ENCODE peak calls at places on chromosomes 2 and 18, in eight cellular contexts. One of them, this sample, is unnamed.

GRCh38 chr18:7349181-7349837 is 118.4 kb downstream of the LRRC30 start:
- DNase-seq in adrenal gland: no peak
- DNase-seq in IMR-90: no peak
- DNase-seq in heart right ventricle: no peak
- DNase-seq in OCI-LY7: no peak
- DNase-seq in heart left ventricle: no peak
- DNase-seq in pancreas: no peak
- DNase-seq in endothelial cell of umbilical vein: no peak
- DNase-seq in this sample: no peak

GRCh38 chr18:54671291-54671881 is 80.3 kb downstream of the DYNAP start:
- DNase-seq in adrenal gland: no peak
- DNase-seq in IMR-90: peak; percentile 42
- DNase-seq in heart right ventricle: no peak
- DNase-seq in OCI-LY7: peak; percentile 34
- DNase-seq in heart left ventricle: no peak
- DNase-seq in pancreas: no peak
- DNase-seq in endothelial cell of umbilical vein: peak; percentile 46
- DNase-seq in this sample: no peak

GRCh38 chr18:74541703-74542555 is 7.6 kb downstream of the CNDP1 start:
- DNase-seq in adrenal gland: no peak
- DNase-seq in IMR-90: no peak
- DNase-seq in heart right ventricle: no peak
- DNase-seq in OCI-LY7: no peak
- DNase-seq in heart left ventricle: no peak
- DNase-seq in pancreas: peak; percentile 44
- DNase-seq in endothelial cell of umbilical vein: no peak
- DNase-seq in this sample: no peak

GRCh38 chr2:206240335-206240734 is 34.1 kb upstream of the ZDBF2 start:
- DNase-seq in adrenal gland: no peak
- DNase-seq in IMR-90: no peak
- DNase-seq in heart right ventricle: no peak
- DNase-seq in OCI-LY7: no peak
- DNase-seq in heart left ventricle: no peak
- DNase-seq in pancreas: no peak
- DNase-seq in endothelial cell of umbilical vein: no peak
- DNase-seq in this sample: no peak

GRCh38 chr2:222613715-222614331 is 42.1 kb downstream of the FARSB start:
- DNase-seq in adrenal gland: no peak
- DNase-seq in IMR-90: peak; percentile 66
- DNase-seq in heart right ventricle: no peak
- DNase-seq in OCI-LY7: peak; percentile 49
- DNase-seq in heart left ventricle: no peak
- DNase-seq in pancreas: no peak
- DNase-seq in endothelial cell of umbilical vein: peak; percentile 57
- DNase-seq in this sample: no peak

GRCh38 chr2:99980200-99980599 is 162.2 kb downstream of the AFF3 start:
- DNase-seq in adrenal gland: no peak
- DNase-seq in IMR-90: no peak
- DNase-seq in heart right ventricle: no peak
- DNase-seq in OCI-LY7: no peak
- DNase-seq in heart left ventricle: no peak
- DNase-seq in pancreas: no peak
- DNase-seq in endothelial cell of umbilical vein: no peak
- DNase-seq in this sample: no peak

GRCh38 chr18:13191779-13192178 is 26.8 kb upstream of the LDLRAD4 start:
- DNase-seq in adrenal gland: no peak
- DNase-seq in IMR-90: no peak
- DNase-seq in heart right ventricle: no peak
- DNase-seq in OCI-LY7: no peak
- DNase-seq in heart left ventricle: no peak
- DNase-seq in pancreas: peak; percentile 33
- DNase-seq in endothelial cell of umbilical vein: peak; percentile 4
- DNase-seq in this sample: no peak

GRCh38 chr2:238127165-238128060 is 11.1 kb upstream of the KLHL30 start:
- DNase-seq in adrenal gland: peak; percentile 56
- DNase-seq in IMR-90: peak; percentile 65
- DNase-seq in heart right ventricle: peak; percentile 41
- DNase-seq in OCI-LY7: no peak
- DNase-seq in heart left ventricle: no peak
- DNase-seq in pancreas: no peak
- DNase-seq in endothelial cell of umbilical vein: no peak
- DNase-seq in this sample: no peak

GRCh38 chr2:68740184-68740914 is 5.7 kb downstream of the ARHGAP25 start:
- DNase-seq in adrenal gland: no peak
- DNase-seq in IMR-90: peak; percentile 76
- DNase-seq in heart right ventricle: no peak
- DNase-seq in OCI-LY7: no peak
- DNase-seq in heart left ventricle: no peak
- DNase-seq in pancreas: no peak
- DNase-seq in endothelial cell of umbilical vein: peak; percentile 12
- DNase-seq in this sample: no peak

GRCh38 chr18:54223568-54224241 is 764 bp downstream of the MBD2 start:
- DNase-seq in adrenal gland: peak; percentile 86
- DNase-seq in IMR-90: peak; percentile 92
- DNase-seq in heart right ventricle: peak; percentile 33
- DNase-seq in OCI-LY7: peak; percentile 48
- DNase-seq in heart left ventricle: peak; percentile 56
- DNase-seq in pancreas: peak; percentile 72
- DNase-seq in endothelial cell of umbilical vein: peak; percentile 83
- DNase-seq in this sample: peak; percentile 74

GRCh38 chr18:79952457-79952995 is 1.1 kb upstream of the SLC66A2 start:
- DNase-seq in adrenal gland: peak; percentile 9
- DNase-seq in IMR-90: no peak
- DNase-seq in heart right ventricle: peak; percentile 35
- DNase-seq in OCI-LY7: no peak
- DNase-seq in heart left ventricle: no peak
- DNase-seq in pancreas: no peak
- DNase-seq in endothelial cell of umbilical vein: no peak
- DNase-seq in this sample: no peak

GRCh38 chr2:146697307-146697706 is 1147.5 kb upstream of the ACVR2A start:
- DNase-seq in adrenal gland: no peak
- DNase-seq in IMR-90: no peak
- DNase-seq in heart right ventricle: no peak
- DNase-seq in OCI-LY7: no peak
- DNase-seq in heart left ventricle: no peak
- DNase-seq in pancreas: no peak
- DNase-seq in endothelial cell of umbilical vein: no peak
- DNase-seq in this sample: no peak

GRCh38 chr2:149832256-149832655 is 244.7 kb upstream of the MMADHC start:
- DNase-seq in adrenal gland: no peak
- DNase-seq in IMR-90: peak; percentile 45
- DNase-seq in heart right ventricle: no peak
- DNase-seq in OCI-LY7: no peak
- DNase-seq in heart left ventricle: no peak
- DNase-seq in pancreas: no peak
- DNase-seq in endothelial cell of umbilical vein: no peak
- DNase-seq in this sample: no peak

GRCh38 chr2:239804161-239805042 is 220.7 kb downstream of the NDUFA10 start:
- DNase-seq in adrenal gland: no peak
- DNase-seq in IMR-90: no peak
- DNase-seq in heart right ventricle: no peak
- DNase-seq in OCI-LY7: no peak
- DNase-seq in heart left ventricle: peak; percentile 7
- DNase-seq in pancreas: no peak
- DNase-seq in endothelial cell of umbilical vein: no peak
- DNase-seq in this sample: no peak

GRCh38 chr2:101185085-101185484 is 33.9 kb upstream of the TBC1D8 start:
- DNase-seq in adrenal gland: no peak
- DNase-seq in IMR-90: no peak
- DNase-seq in heart right ventricle: no peak
- DNase-seq in OCI-LY7: no peak
- DNase-seq in heart left ventricle: no peak
- DNase-seq in pancreas: no peak
- DNase-seq in endothelial cell of umbilical vein: no peak
- DNase-seq in this sample: no peak

GRCh38 chr2:234377761-234378341 is 119.0 kb downstream of the ARL4C start:
- DNase-seq in adrenal gland: no peak
- DNase-seq in IMR-90: peak; percentile 74
- DNase-seq in heart right ventricle: no peak
- DNase-seq in OCI-LY7: no peak
- DNase-seq in heart left ventricle: no peak
- DNase-seq in pancreas: no peak
- DNase-seq in endothelial cell of umbilical vein: no peak
- DNase-seq in this sample: no peak

GRCh38 chr2:226426292-226426736 is 373.3 kb downstream of the IRS1 start:
- DNase-seq in adrenal gland: no peak
- DNase-seq in IMR-90: peak; percentile 99
- DNase-seq in heart right ventricle: no peak
- DNase-seq in OCI-LY7: no peak
- DNase-seq in heart left ventricle: no peak
- DNase-seq in pancreas: no peak
- DNase-seq in endothelial cell of umbilical vein: no peak
- DNase-seq in this sample: no peak

GRCh38 chr2:24910245-24910644 is 9.8 kb downstream of the ADCY3 start:
- DNase-seq in adrenal gland: no peak
- DNase-seq in IMR-90: no peak
- DNase-seq in heart right ventricle: no peak
- DNase-seq in OCI-LY7: no peak
- DNase-seq in heart left ventricle: no peak
- DNase-seq in pancreas: no peak
- DNase-seq in endothelial cell of umbilical vein: no peak
- DNase-seq in this sample: no peak

GRCh38 chr18:69839989-69840388 is 107.7 kb downstream of the CD226 start:
- DNase-seq in adrenal gland: no peak
- DNase-seq in IMR-90: no peak
- DNase-seq in heart right ventricle: no peak
- DNase-seq in OCI-LY7: no peak
- DNase-seq in heart left ventricle: no peak
- DNase-seq in pancreas: no peak
- DNase-seq in endothelial cell of umbilical vein: no peak
- DNase-seq in this sample: no peak

GRCh38 chr2:85116207-85116606 is 17.0 kb upstream of the TCF7L1 start:
- DNase-seq in adrenal gland: no peak
- DNase-seq in IMR-90: no peak
- DNase-seq in heart right ventricle: no peak
- DNase-seq in OCI-LY7: no peak
- DNase-seq in heart left ventricle: no peak
- DNase-seq in pancreas: no peak
- DNase-seq in endothelial cell of umbilical vein: no peak
- DNase-seq in this sample: no peak

GRCh38 chr2:7007846-7008741 is 90.9 kb downstream of the RNF144A start:
- DNase-seq in adrenal gland: peak; percentile 99
- DNase-seq in IMR-90: no peak
- DNase-seq in heart right ventricle: peak; percentile 94
- DNase-seq in OCI-LY7: no peak
- DNase-seq in heart left ventricle: peak; percentile 91
- DNase-seq in pancreas: peak; percentile 73
- DNase-seq in endothelial cell of umbilical vein: peak; percentile 47
- DNase-seq in this sample: no peak
- H3K4me3 ChIP-seq in adrenal gland: no peak overlapping the region
- H3K4me3 ChIP-seq in IMR-90: no peak overlapping the region
- H3K4me3 ChIP-seq in heart right ventricle: peak overlapping the region; percentile 17
- H3K4me3 ChIP-seq in OCI-LY7: no peak overlapping the region
- H3K4me3 ChIP-seq in heart left ventricle: peak overlapping the region; percentile 8
- H3K4me3 ChIP-seq in pancreas: no peak overlapping the region
- H3K4me3 ChIP-seq in endothelial cell of umbilical vein: no peak overlapping the region
- H3K4me3 ChIP-seq in this sample: no peak overlapping the region

GRCh38 chr18:63155169-63155852 is 164.3 kb downstream of the BCL2 start:
- DNase-seq in adrenal gland: peak; percentile 50
- DNase-seq in IMR-90: no peak
- DNase-seq in heart right ventricle: peak; percentile 52
- DNase-seq in OCI-LY7: peak; percentile 79
- DNase-seq in heart left ventricle: peak; percentile 71
- DNase-seq in pancreas: peak; percentile 78
- DNase-seq in endothelial cell of umbilical vein: peak; percentile 57
- DNase-seq in this sample: no peak
- H3K4me1 ChIP-seq in adrenal gland: no peaks in the 10 kb centered on the region
- H3K4me1 ChIP-seq in IMR-90: no peaks in the 10 kb centered on the region
- H3K4me1 ChIP-seq in heart right ventricle: peaks cover 14% of the 10 kb centered on the region
- H3K4me1 ChIP-seq in OCI-LY7: peaks cover 55% of the 10 kb centered on the region
- H3K4me1 ChIP-seq in heart left ventricle: peaks cover 3% of the 10 kb centered on the region
- H3K4me1 ChIP-seq in pancreas: peaks cover 8% of the 10 kb centered on the region
- H3K4me1 ChIP-seq in endothelial cell of umbilical vein: no peaks in the 10 kb centered on the region
- H3K4me1 ChIP-seq in this sample: no peaks in the 10 kb centered on the region

GRCh38 chr2:35871672-35872071 is 483.9 kb upstream of the CRIM1 start:
- DNase-seq in adrenal gland: no peak
- DNase-seq in IMR-90: no peak
- DNase-seq in heart right ventricle: no peak
- DNase-seq in OCI-LY7: no peak
- DNase-seq in heart left ventricle: no peak
- DNase-seq in pancreas: no peak
- DNase-seq in endothelial cell of umbilical vein: peak; percentile 4
- DNase-seq in this sample: no peak
- TF ChIP-seq CTCF in adrenal gland: no peak
- TF ChIP-seq CTCF in IMR-90: no peak
- TF ChIP-seq CTCF in heart right ventricle: no peak
- TF ChIP-seq CTCF in OCI-LY7: no peak
- TF ChIP-seq CTCF in heart left ventricle: no peak
- TF ChIP-seq CTCF in pancreas: no peak
- TF ChIP-seq CTCF in endothelial cell of umbilical vein: no peak
- TF ChIP-seq CTCF in this sample: peak; percentile 17

GRCh38 chr18:23238651-23239349 is 103.5 kb downstream of the CABLES1 start:
- DNase-seq in adrenal gland: no peak
- DNase-seq in IMR-90: peak; percentile 33
- DNase-seq in heart right ventricle: no peak
- DNase-seq in OCI-LY7: no peak
- DNase-seq in heart left ventricle: no peak
- DNase-seq in pancreas: no peak
- DNase-seq in endothelial cell of umbilical vein: peak; percentile 62
- DNase-seq in this sample: no peak

GRCh38 chr18:23236876-23237468 is 101.7 kb downstream of the CABLES1 start:
- DNase-seq in adrenal gland: no peak
- DNase-seq in IMR-90: no peak
- DNase-seq in heart right ventricle: no peak
- DNase-seq in OCI-LY7: no peak
- DNase-seq in heart left ventricle: no peak
- DNase-seq in pancreas: no peak
- DNase-seq in endothelial cell of umbilical vein: no peak
- DNase-seq in this sample: no peak

GRCh38 chr18:23239350-23239692 is 104.0 kb downstream of the CABLES1 start:
- DNase-seq in adrenal gland: no peak
- DNase-seq in IMR-90: no peak
- DNase-seq in heart right ventricle: no peak
- DNase-seq in OCI-LY7: peak; percentile 74
- DNase-seq in heart left ventricle: no peak
- DNase-seq in pancreas: no peak
- DNase-seq in endothelial cell of umbilical vein: no peak
- DNase-seq in this sample: no peak

GRCh38 chr18:23238152-23238531 is 102.9 kb downstream of the CABLES1 start:
- DNase-seq in adrenal gland: no peak
- DNase-seq in IMR-90: peak; percentile 60
- DNase-seq in heart right ventricle: no peak
- DNase-seq in OCI-LY7: no peak
- DNase-seq in heart left ventricle: no peak
- DNase-seq in pancreas: no peak
- DNase-seq in endothelial cell of umbilical vein: peak; percentile 71
- DNase-seq in this sample: no peak

DNA sequence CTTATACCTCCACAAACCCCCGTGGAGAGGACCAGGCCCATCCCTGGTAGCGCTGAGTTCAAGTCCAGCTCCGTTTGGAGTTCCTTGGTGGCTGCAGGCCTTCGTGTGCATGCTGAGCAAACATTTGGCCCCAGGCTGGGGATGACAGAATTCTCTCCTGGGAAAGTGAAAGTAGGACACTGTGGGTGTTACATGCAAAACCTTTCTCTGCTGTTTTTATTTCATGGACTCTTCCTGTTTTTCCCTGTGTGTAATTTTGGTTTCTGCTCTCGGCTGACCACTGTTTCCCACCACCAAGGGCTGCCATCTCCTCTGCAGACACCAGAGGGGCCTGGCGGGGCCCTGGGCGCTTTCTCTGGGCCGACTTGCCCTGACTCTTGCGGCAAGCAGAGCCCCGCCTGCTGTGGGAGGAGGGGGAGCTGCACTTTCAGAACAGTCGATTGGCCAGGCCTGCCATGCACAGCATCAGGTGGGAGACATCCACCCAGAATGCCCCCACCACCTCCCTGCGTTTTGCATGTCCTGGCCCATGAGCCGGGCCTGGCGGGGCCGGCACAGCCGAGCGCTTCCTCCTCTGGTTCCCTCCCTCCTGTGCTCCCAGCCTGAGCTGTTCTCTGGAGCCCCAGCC is 102.4 kb downstream of the CABLES1 start:
- DNase-seq in adrenal gland: peak; percentile 33
- DNase-seq in IMR-90: peak; percentile 41
- DNase-seq in heart right ventricle: peak; percentile 54
- DNase-seq in OCI-LY7: peak; percentile 93
- DNase-seq in heart left ventricle: peak; percentile 52
- DNase-seq in pancreas: no peak
- DNase-seq in endothelial cell of umbilical vein: peak; percentile 84
- DNase-seq in this sample: no peak
- H3K4me3 ChIP-seq in adrenal gland: no peak overlapping the region
- H3K4me3 ChIP-seq in IMR-90: no peak overlapping the region
- H3K4me3 ChIP-seq in heart right ventricle: peak overlapping the region; percentile 44
- H3K4me3 ChIP-seq in OCI-LY7: peak overlapping the region; percentile 43
- H3K4me3 ChIP-seq in heart left ventricle: peak overlapping the region; percentile 40
- H3K4me3 ChIP-seq in pancreas: no peak overlapping the region
- H3K4me3 ChIP-seq in endothelial cell of umbilical vein: no peak overlapping the region
- H3K4me3 ChIP-seq in this sample: peak overlapping the region; percentile 12